ENCODE peak calls at places on chromosomes 11 and 22, in four cellular contexts. One of them, this sample, is unnamed.

GRCh38 chr11:130031056-130031455 is 28.4 kb upstream of the PRDM10 start:
- DNase-seq in neuronal stem cell: no peak
- DNase-seq in thoracic aorta: no peak
- DNase-seq in psoas muscle: no peak
- DNase-seq in this sample: no peak

GRCh38 chr11:96155627-96156378 is 187.2 kb downstream of the MAML2 start:
- DNase-seq in neuronal stem cell: no peak
- DNase-seq in thoracic aorta: peak; percentile 27
- DNase-seq in psoas muscle: peak; percentile 79
- DNase-seq in this sample: no peak

GRCh38 chr11:130189492-130190210 is 30.1 kb downstream of the ST14 start:
- DNase-seq in neuronal stem cell: no peak
- DNase-seq in psoas muscle: no peak
- DNase-seq in thoracic aorta: no peak
- DNase-seq in this sample: no peak

GRCh38 chr11:108069947-108070346 is 51.4 kb upstream of the ACAT1 start:
- DNase-seq in psoas muscle: no peak
- DNase-seq in neuronal stem cell: no peak
- DNase-seq in thoracic aorta: no peak
- DNase-seq in this sample: no peak

GRCh38 chr22:23509571-23510302 is 70.4 kb downstream of the IGLL1 start:
- DNase-seq in psoas muscle: no peak
- DNase-seq in thoracic aorta: no peak
- DNase-seq in neuronal stem cell: no peak
- DNase-seq in this sample: no peak

GRCh38 chr11:119065369-119065768 is 2.2 kb upstream of the VPS11 start:
- DNase-seq in neuronal stem cell: no peak
- DNase-seq in thoracic aorta: no peak
- DNase-seq in psoas muscle: no peak
- DNase-seq in this sample: no peak

GRCh38 chr22:35257321-35258143 is at the start of gene HMGXB4:
- DNase-seq in psoas muscle: peak; percentile 92
- DNase-seq in neuronal stem cell: peak; percentile 82
- DNase-seq in thoracic aorta: peak; percentile 41
- DNase-seq in this sample: peak; percentile 48

GRCh38 chr11:12207384-12208150 is 97.2 kb downstream of the MICAL2 start:
- DNase-seq in thoracic aorta: no peak
- DNase-seq in neuronal stem cell: no peak
- DNase-seq in psoas muscle: no peak
- DNase-seq in this sample: no peak

GRCh38 chr11:130599073-130599654 is 150.7 kb downstream of the ADAMTS15 start:
- DNase-seq in neuronal stem cell: no peak
- DNase-seq in thoracic aorta: no peak
- DNase-seq in psoas muscle: peak; percentile 74
- DNase-seq in this sample: no peak

GRCh38 chr11:124793466-124794278 is 6.5 kb downstream of the MSANTD2 start:
- DNase-seq in psoas muscle: no peak
- DNase-seq in thoracic aorta: no peak
- DNase-seq in neuronal stem cell: peak; percentile 45
- DNase-seq in this sample: no peak

GRCh38 chr11:69670158-69670845 is 4.9 kb downstream of the LTO1 start:
- DNase-seq in thoracic aorta: no peak
- DNase-seq in neuronal stem cell: peak; percentile 72
- DNase-seq in psoas muscle: peak; percentile 80
- DNase-seq in this sample: peak; percentile 72

GRCh38 chr22:38927033-38927789 is 30.2 kb upstream of the APOBEC3A start:
- DNase-seq in psoas muscle: peak; percentile 77
- DNase-seq in neuronal stem cell: peak; percentile 59
- DNase-seq in thoracic aorta: peak; percentile 25
- DNase-seq in this sample: peak; percentile 48

GRCh38 chr22:33909075-33909458 is 11.2 kb downstream of the LARGE1 start:
- DNase-seq in psoas muscle: no peak
- DNase-seq in neuronal stem cell: no peak
- DNase-seq in thoracic aorta: peak; percentile 3
- DNase-seq in this sample: no peak

GRCh38 chr11:2377511-2378443 is 667 bp downstream of the CD81 start:
- DNase-seq in neuronal stem cell: peak; percentile 56
- DNase-seq in thoracic aorta: no peak
- DNase-seq in psoas muscle: peak; percentile 78
- DNase-seq in this sample: no peak

GRCh38 chr11:65115361-65116082 is 2.0 kb downstream of the ZNHIT2 start:
- DNase-seq in neuronal stem cell: no peak
- DNase-seq in psoas muscle: no peak
- DNase-seq in thoracic aorta: no peak
- DNase-seq in this sample: no peak

GRCh38 chr11:119338946-119339580 is 1.6 kb downstream of the C1QTNF5 start:
- DNase-seq in neuronal stem cell: no peak
- DNase-seq in thoracic aorta: no peak
- DNase-seq in psoas muscle: no peak
- DNase-seq in this sample: no peak

GRCh38 chr22:41800348-41801146 is at the start of gene CCDC134:
- DNase-seq in neuronal stem cell: peak; percentile 79
- DNase-seq in thoracic aorta: peak; percentile 50
- DNase-seq in psoas muscle: peak; percentile 95
- DNase-seq in this sample: peak; percentile 67

GRCh38 chr11:86625544-86625943 is 46.9 kb downstream of the ME3 start:
- DNase-seq in thoracic aorta: no peak
- DNase-seq in neuronal stem cell: no peak
- DNase-seq in psoas muscle: no peak
- DNase-seq in this sample: no peak

GRCh38 chr11:86625981-86626380 is 46.4 kb downstream of the ME3 start:
- DNase-seq in psoas muscle: no peak
- DNase-seq in thoracic aorta: no peak
- DNase-seq in neuronal stem cell: no peak
- DNase-seq in this sample: no peak

GRCh38 chr11:86624366-86624765 is 48.0 kb downstream of the ME3 start:
- DNase-seq in neuronal stem cell: no peak
- DNase-seq in thoracic aorta: no peak
- DNase-seq in psoas muscle: no peak
- DNase-seq in this sample: no peak

GRCh38 chr11:86629070-86629706 is 43.2 kb downstream of the ME3 start:
- DNase-seq in neuronal stem cell: no peak
- DNase-seq in thoracic aorta: no peak
- DNase-seq in psoas muscle: no peak
- DNase-seq in this sample: no peak

DNA sequence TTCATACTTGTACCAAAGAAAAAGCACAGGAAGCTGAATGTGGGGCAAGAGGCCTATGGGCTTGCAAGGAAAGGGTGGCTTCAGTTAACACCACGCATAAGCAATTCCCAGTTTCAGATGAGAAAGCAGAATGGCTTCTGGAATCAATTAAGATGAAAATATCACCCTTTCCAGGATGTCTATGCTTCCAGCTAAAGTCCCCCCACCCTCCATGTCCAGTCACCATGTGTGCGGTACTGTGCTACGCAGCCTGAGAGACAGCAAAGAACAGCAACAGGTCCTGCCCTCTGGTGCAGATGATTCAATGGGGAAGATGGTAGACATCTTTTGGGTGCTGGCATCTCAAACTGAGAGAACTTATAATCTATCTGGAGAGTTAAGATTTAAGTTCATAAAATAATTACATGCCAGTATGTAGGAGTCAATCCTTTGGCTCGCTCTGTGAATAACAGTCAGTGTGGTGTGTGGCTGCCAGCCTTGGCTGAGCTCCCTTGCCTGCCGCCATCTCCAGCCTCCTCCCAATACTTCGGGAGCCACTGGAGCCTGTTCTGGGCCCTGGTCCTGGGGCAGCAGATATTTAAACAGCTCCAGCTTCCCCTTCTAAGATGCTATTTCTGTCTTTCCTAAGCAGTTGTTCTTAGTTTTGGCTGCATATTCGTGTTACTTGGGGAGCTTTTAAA is 44.5 kb downstream of the ME3 start:
- DNase-seq in psoas muscle: peak; percentile 25
- DNase-seq in thoracic aorta: peak; percentile 17
- DNase-seq in neuronal stem cell: no peak
- DNase-seq in this sample: no peak
- H3K27ac ChIP-seq in psoas muscle: peak overlapping the region; percentile 70
- H3K27ac ChIP-seq in thoracic aorta: peak overlapping the region; percentile 84
- H3K27ac ChIP-seq in neuronal stem cell: no peak overlapping the region
- H3K27ac ChIP-seq in this sample: no peak overlapping the region

GRCh38 chr11:17533782-17534415 is 10.3 kb downstream of the USH1C start:
- DNase-seq in thoracic aorta: no peak
- DNase-seq in neuronal stem cell: no peak
- DNase-seq in psoas muscle: no peak
- DNase-seq in this sample: no peak
- H3K4me1 ChIP-seq in thoracic aorta: no peaks in the 10 kb centered on the region
- H3K4me1 ChIP-seq in neuronal stem cell: no peaks in the 10 kb centered on the region
- H3K4me1 ChIP-seq in psoas muscle: no peaks in the 10 kb centered on the region
- H3K4me1 ChIP-seq in this sample: no peaks in the 10 kb centered on the region

GRCh38 chr11:73498343-73498742 is 99.6 kb downstream of the FAM168A start:
- DNase-seq in neuronal stem cell: no peak
- DNase-seq in thoracic aorta: no peak
- DNase-seq in psoas muscle: no peak
- DNase-seq in this sample: no peak

GRCh38 chr11:73496134-73496533 is 101.8 kb downstream of the FAM168A start:
- DNase-seq in neuronal stem cell: no peak
- DNase-seq in psoas muscle: no peak
- DNase-seq in thoracic aorta: no peak
- DNase-seq in this sample: no peak

GRCh38 chr11:73493838-73494598 is 103.9 kb downstream of the FAM168A start:
- DNase-seq in thoracic aorta: no peak
- DNase-seq in neuronal stem cell: peak; percentile 39
- DNase-seq in psoas muscle: no peak
- DNase-seq in this sample: peak; percentile 47
- H3K27ac ChIP-seq in thoracic aorta: peak overlapping the region; percentile 28
- H3K27ac ChIP-seq in neuronal stem cell: peak overlapping the region; percentile 48
- H3K27ac ChIP-seq in psoas muscle: no peak overlapping the region
- H3K27ac ChIP-seq in this sample: no peak overlapping the region

DNA sequence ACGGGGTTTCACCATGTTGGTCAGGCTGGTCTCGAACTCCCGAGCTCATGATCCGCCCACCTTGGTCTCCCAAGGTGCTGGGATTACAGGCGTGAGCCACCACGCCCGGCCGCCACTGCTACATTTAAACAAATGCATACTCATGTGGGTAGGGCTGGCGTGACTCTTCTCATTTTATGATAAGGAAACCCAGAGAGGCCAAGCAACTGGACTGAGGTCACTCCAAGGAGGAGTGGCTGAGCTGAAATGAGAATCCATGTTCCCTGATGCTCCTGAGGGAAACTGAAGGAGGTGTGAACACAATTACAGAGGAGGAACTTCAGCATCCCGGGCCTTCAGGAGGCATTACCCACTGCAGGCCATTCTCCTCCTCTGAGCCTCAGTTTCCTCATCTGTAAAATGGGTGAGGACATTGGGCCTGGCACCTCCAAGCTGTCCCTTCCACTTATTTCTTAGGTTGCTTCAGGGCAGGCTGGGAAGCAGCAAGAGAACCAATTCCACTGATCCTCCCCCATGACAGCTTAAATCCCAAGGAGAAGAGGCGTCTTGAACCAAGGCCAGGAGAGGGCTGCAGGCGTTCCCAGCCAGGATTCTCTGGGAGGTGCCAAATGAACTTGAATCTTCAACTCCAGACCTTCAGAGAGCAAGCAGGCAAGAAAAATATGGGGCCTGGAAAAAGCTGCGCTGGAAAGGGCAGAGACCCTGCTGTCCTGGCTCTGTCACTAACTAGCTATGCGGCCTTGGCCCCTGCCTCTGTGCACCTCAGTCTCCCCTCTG is 2.9 kb downstream of the TST start:
- DNase-seq in thoracic aorta: no peak
- DNase-seq in neuronal stem cell: no peak
- DNase-seq in psoas muscle: no peak
- DNase-seq in this sample: no peak
- H3K4me1 ChIP-seq in thoracic aorta: peaks cover 26% of the 10 kb centered on the region
- H3K4me1 ChIP-seq in neuronal stem cell: no peaks in the 10 kb centered on the region
- H3K4me1 ChIP-seq in psoas muscle: peaks cover 43% of the 10 kb centered on the region
- H3K4me1 ChIP-seq in this sample: peaks cover 4% of the 10 kb centered on the region